ENCODE peak calls at places on chromosome 1, in seven cellular contexts. E is GM12878, Q is SK-N-SH, B is K562, J is IMR-90, Y is HepG2, W is H1. O is an unnamed sample.

GRCh38 chr1:109280768-109281356 is 2.1 kb downstream of the PSRC1 start:
- DNase-seq in Y (no peak), J (no peak), E (no peak), Q (no peak), W (no peak), B (no peak), O (no peak)

GRCh38 chr1:203601717-203602309 is 24.8 kb upstream of the ATP2B4 start:
- DNase-seq in Q (no peak), W (no peak), B (no peak), E (no peak), Y (no peak), J (no peak), O (no peak)

GRCh38 chr1:18091660-18092446 is 15.7 kb upstream of the IGSF21 start:
- DNase-seq in W (no peak), E (no peak), J (peak), B (no peak), Y (no peak), Q (no peak), O (no peak)

GRCh38 chr1:23951646-23952095 is 8.0 kb upstream of the PNRC2 start:
- DNase-seq in E (no peak), J (peak), Q (no peak), W (no peak), Y (peak), B (no peak), O (peak)

GRCh38 chr1:154550657-154551056 is 7.8 kb downstream of the UBE2Q1 start:
- DNase-seq in E (no peak), Y (no peak), W (no peak), J (no peak), Q (no peak), B (no peak), O (no peak)

GRCh38 chr1:218262259-218262658 is 22.8 kb upstream of the RRP15 start:
- DNase-seq in B (no peak), Q (no peak), Y (no peak), J (no peak), E (no peak), W (no peak), O (no peak)

GRCh38 chr1:239711768-239712167 is 325.4 kb downstream of the CHRM3 start:
- DNase-seq in B (no peak), W (no peak), Y (no peak), E (no peak), J (no peak), Q (no peak), O (no peak)

GRCh38 chr1:154801612-154802011 is 68.5 kb downstream of the KCNN3 start:
- DNase-seq in Q (no peak), E (no peak), Y (no peak), W (no peak), B (no peak), J (no peak), O (no peak)

GRCh38 chr1:59061876-59062275 is 235.0 kb upstream of the FGGY start:
- DNase-seq in B (no peak), J (peak), Y (no peak), W (no peak), E (no peak), Q (no peak), O (no peak)

GRCh38 chr1:117708323-117709288 is 102.8 kb downstream of the TENT5C start:
- DNase-seq in E (no peak), Q (no peak), J (no peak), W (peak), Y (no peak), B (peak), O (no peak)

GRCh38 chr1:37691497-37692077 is 729 bp upstream of the CDCA8 start:
- DNase-seq in B (peak), Y (peak), E (no peak), Q (peak), W (no peak), J (peak), O (peak)

GRCh38 chr1:225424562-225425210 is 3.2 kb downstream of the LBR start:
- DNase-seq in E (no peak), W (no peak), Y (no peak), J (peak), B (no peak), Q (no peak), O (no peak)

GRCh38 chr1:109493227-109493626 is 667 bp upstream of the CYB561D1 start:
- DNase-seq in Q (no peak), E (no peak), W (no peak), Y (no peak), B (no peak), J (no peak), O (no peak)

GRCh38 chr1:6090996-6091822 is 45.5 kb downstream of the KCNAB2 start:
- DNase-seq in Y (no peak), B (no peak), Q (no peak), W (no peak), J (no peak), E (no peak), O (no peak)

GRCh38 chr1:24108334-24109165 is 3.4 kb downstream of the MYOM3 start:
- DNase-seq in J (peak), E (no peak), Q (no peak), Y (peak), W (no peak), B (peak), O (peak)

GRCh38 chr1:168235937-168236336 is 10.1 kb downstream of the SFT2D2 start:
- DNase-seq in E (no peak), J (no peak), B (no peak), Y (peak), Q (no peak), W (no peak), O (no peak)

DNA sequence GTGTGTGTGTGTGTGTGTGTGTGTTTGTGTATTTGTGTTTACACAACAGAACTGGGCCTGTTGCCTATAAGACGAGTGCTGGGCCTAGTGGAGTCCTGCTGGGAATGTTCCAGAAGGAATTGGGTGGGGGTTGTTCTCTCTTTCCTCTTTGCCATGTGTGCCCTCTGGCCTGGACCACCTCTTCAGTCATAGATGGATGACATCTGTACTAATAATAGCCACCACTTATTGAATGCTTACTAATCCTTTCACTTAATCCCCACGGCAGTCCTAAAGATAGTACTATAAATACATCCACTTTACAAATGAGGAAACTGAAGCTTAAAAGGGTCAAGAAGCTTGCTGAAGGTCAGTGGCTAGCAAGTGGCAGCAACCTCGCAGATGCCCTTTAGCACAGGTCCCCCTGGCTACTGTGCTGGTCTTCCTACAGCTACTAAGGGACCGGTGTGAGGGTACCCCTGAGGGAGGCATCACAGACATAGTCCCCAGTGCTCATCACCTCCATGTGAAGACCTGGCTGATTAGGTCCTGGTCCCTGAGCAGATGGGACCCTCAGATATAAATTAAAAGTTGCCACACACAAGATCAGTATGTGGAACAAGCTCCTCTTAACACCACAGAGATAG is 55.2 kb upstream of the KIF1B start:
- DNase-seq in Q (no peak), B (no peak), E (no peak), W (no peak), Y (no peak), J (peak), O (no peak)
- TF ChIP-seq RFX5 in Q (no peak), B (no peak), E (no peak), W (no peak), Y (no peak), J (no peak), O (no peak)

GRCh38 chr1:20359451-20360330 is 69.0 kb downstream of the VWA5B1 start:
- DNase-seq in E (no peak), J (no peak), Y (no peak), W (no peak), B (no peak), Q (no peak), O (no peak)
- TF ChIP-seq RFX5 in E (no peak), J (no peak), Y (no peak), W (no peak), B (no peak), Q (no peak), O (no peak)

GRCh38 chr1:69595486-69595885 is 27.8 kb downstream of the LRRC7 start:
- DNase-seq in W (no peak), Y (no peak), E (no peak), J (no peak), Q (no peak), B (no peak), O (no peak)
- TF ChIP-seq RFX5 in W (no peak), Y (no peak), E (no peak), J (no peak), Q (no peak), B (no peak), O (no peak)

GRCh38 chr1:36099681-36100341 is 11.1 kb downstream of the ADPRS start:
- DNase-seq in Q (peak), W (peak), B (peak), J (peak), Y (peak), E (no peak), O (peak)

GRCh38 chr1:36097693-36098585 is 9.2 kb downstream of the ADPRS start:
- DNase-seq in Q (no peak), J (no peak), B (no peak), W (no peak), E (no peak), Y (no peak), O (no peak)

GRCh38 chr1:36098650-36099365 is 10.1 kb downstream of the ADPRS start:
- DNase-seq in Q (no peak), W (no peak), B (no peak), J (no peak), E (no peak), Y (no peak), O (no peak)

GRCh38 chr1:36100376-36100775 is 11.7 kb downstream of the ADPRS start:
- DNase-seq in E (no peak), W (no peak), J (no peak), Q (no peak), Y (no peak), B (no peak), O (no peak)

GRCh38 chr1:36101546-36101945 is 12.9 kb downstream of the ADPRS start:
- DNase-seq in B (no peak), J (no peak), W (no peak), Q (no peak), E (no peak), Y (no peak), O (no peak)
- TF ChIP-seq RFX5 in B (no peak), J (no peak), W (no peak), Q (no peak), E (no peak), Y (no peak), O (no peak)

DNA sequence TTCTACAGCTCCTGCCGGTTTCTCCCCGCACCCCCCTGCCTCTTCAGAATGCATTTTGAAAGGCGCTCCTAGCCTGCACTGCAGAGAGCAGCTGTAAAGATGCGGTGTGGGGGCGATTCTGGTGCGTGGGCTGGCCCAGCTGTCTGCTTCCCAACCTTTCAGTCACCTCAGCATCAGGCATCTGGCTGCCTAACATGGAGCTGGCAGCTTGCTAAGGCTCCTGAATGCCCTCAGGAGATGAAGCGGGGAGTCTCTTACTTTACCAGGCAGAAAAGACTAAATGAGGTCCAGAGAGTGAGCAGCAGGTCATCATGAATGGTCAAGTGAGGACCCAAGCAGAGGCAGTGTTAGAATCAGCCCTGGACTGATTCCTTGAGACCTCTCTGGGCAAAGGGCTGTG is 8.7 kb downstream of the IER5 start:
- DNase-seq in W (no peak), Q (peak), Y (no peak), J (peak), B (no peak), E (no peak), O (no peak)
- TF ChIP-seq RFX5 in W (no peak), Q (no peak), Y (no peak), J (no peak), B (no peak), E (no peak), O (no peak)

O was measured in A549.